ENCODE peak calls at places on chromosomes 6 and 20, in five cellular contexts. J is GM12891; F is CD8-positive, alpha-beta T cell; S is T-helper 9 cell; Q is WTC11. D is an unnamed sample.

GRCh38 chr6:170095273-170095976 is 195.5 kb downstream of the DLL1 start:
- DNase-seq in Q (no peak), J (no peak), F (no peak), S (no peak), D (no peak)

GRCh38 chr20:58408603-58409246 is 19.7 kb downstream of the VAPB start:
- DNase-seq in J (no peak), S (no peak), Q (no peak), F (no peak), D (no peak)

GRCh38 chr6:69570126-69570525 is 226.7 kb downstream of the LMBRD1 start:
- DNase-seq in Q (no peak), J (no peak), S (no peak), F (no peak), D (no peak)

GRCh38 chr6:134464690-134465411 is 146.9 kb upstream of the SGK1 start:
- DNase-seq in F (no peak), S (no peak), Q (no peak), J (no peak), D (no peak)

GRCh38 chr20:63701329-63702035 is 5.0 kb downstream of the TNFRSF6B start:
- DNase-seq in Q (no peak), J (peak; percentile 17), S (no peak), F (no peak), D (peak; percentile 35)

GRCh38 chr6:145028144-145028818 is 707.0 kb downstream of the EPM2A start:
- DNase-seq in Q (no peak), F (no peak), J (no peak), S (no peak), D (no peak)

GRCh38 chr20:51757226-51757625 is 11.0 kb downstream of the ATP9A start:
- DNase-seq in F (no peak), Q (no peak), S (no peak), J (no peak), D (no peak)

GRCh38 chr20:9093203-9093962 is 24.5 kb downstream of the PLCB4 start:
- DNase-seq in Q (no peak), F (no peak), J (no peak), S (no peak), D (no peak)

GRCh38 chr6:40717411-40718057 is 130.4 kb upstream of the LRFN2 start:
- DNase-seq in J (no peak), S (no peak), F (no peak), Q (no peak), D (no peak)

GRCh38 chr20:1087311-1087710 is 31.1 kb upstream of the PSMF1 start:
- DNase-seq in S (no peak), J (no peak), F (no peak), Q (no peak), D (peak; percentile 73)

GRCh38 chr6:75796723-75797122 is 47.7 kb downstream of the MYO6 start:
- DNase-seq in J (no peak), S (no peak), F (no peak), Q (no peak), D (no peak)

GRCh38 chr20:61259741-61260140 is 7.7 kb downstream of the CDH4 start:
- DNase-seq in Q (no peak), F (no peak), S (no peak), J (no peak), D (no peak)

GRCh38 chr6:20402181-20403079 is 751 bp downstream of the E2F3 start:
- DNase-seq in S (peak; percentile 31), J (no peak), Q (peak; percentile 32), F (peak; percentile 7), D (peak; percentile 48)

GRCh38 chr6:70717038-70717801 is 49.5 kb downstream of the SMAP1 start:
- DNase-seq in Q (no peak), S (no peak), F (no peak), J (peak; percentile 2), D (no peak)

GRCh38 chr6:30231067-30231466 is 17.9 kb upstream of the TRIM26 start:
- DNase-seq in J (no peak), F (no peak), Q (no peak), S (no peak), D (no peak)

GRCh38 chr6:42200035-42200434 is 5.3 kb upstream of the GUCA1B start:
- DNase-seq in F (no peak), J (no peak), Q (no peak), S (no peak), D (no peak)

GRCh38 chr6:152701863-152702401 is 4.2 kb downstream of the MYCT1 start:
- DNase-seq in S (no peak), Q (no peak), F (no peak), J (no peak), D (no peak)

GRCh38 chr6:56381852-56382251 is 134.5 kb upstream of the COL21A1 start:
- DNase-seq in F (no peak), S (no peak), Q (no peak), J (no peak), D (no peak)

GRCh38 chr6:39143238-39143930 is 28.4 kb upstream of the SAYSD1 start:
- DNase-seq in Q (no peak), F (no peak), J (no peak), S (no peak), D (no peak)

GRCh38 chr20:45445805-45446562 is 23.6 kb upstream of the WFDC2 start:
- DNase-seq in Q (peak; percentile 74), F (no peak), J (no peak), S (peak; percentile 18), D (peak; percentile 53)

D was measured in D341Med.